ENCODE peak calls at places on chromosomes 6 and 20, in four cellular contexts. One of them, this sample, is unnamed.

GRCh38 chr6:146347090-146347489 is 196.5 kb upstream of the RAB32 start:
- DNase-seq in stimulated activated naive CD4-positive, alpha-beta T cell: no peak
- DNase-seq in lung microvascular endothelial cell: no peak
- DNase-seq in frontal cortex: no peak
- DNase-seq in this sample: no peak

GRCh38 chr20:39825950-39826349 is 863.1 kb downstream of the MAFB start:
- DNase-seq in stimulated activated naive CD4-positive, alpha-beta T cell: no peak
- DNase-seq in lung microvascular endothelial cell: no peak
- DNase-seq in frontal cortex: no peak
- DNase-seq in this sample: no peak

GRCh38 chr20:4300921-4301320 is 285.6 kb upstream of the RNF24 start:
- DNase-seq in stimulated activated naive CD4-positive, alpha-beta T cell: no peak
- DNase-seq in lung microvascular endothelial cell: no peak
- DNase-seq in frontal cortex: no peak
- DNase-seq in this sample: no peak

GRCh38 chr6:16769986-16770376 is 8.7 kb upstream of the ATXN1 start:
- DNase-seq in stimulated activated naive CD4-positive, alpha-beta T cell: no peak
- DNase-seq in lung microvascular endothelial cell: peak; percentile 74
- DNase-seq in frontal cortex: no peak
- DNase-seq in this sample: peak; percentile 39

GRCh38 chr6:143564484-143565017 is 53.0 kb upstream of the FUCA2 start:
- DNase-seq in stimulated activated naive CD4-positive, alpha-beta T cell: no peak
- DNase-seq in lung microvascular endothelial cell: no peak
- DNase-seq in frontal cortex: no peak
- DNase-seq in this sample: no peak

GRCh38 chr6:38179300-38179699 is 359.8 kb downstream of the ZFAND3 start:
- DNase-seq in stimulated activated naive CD4-positive, alpha-beta T cell: no peak
- DNase-seq in lung microvascular endothelial cell: no peak
- DNase-seq in frontal cortex: no peak
- DNase-seq in this sample: no peak

GRCh38 chr6:102813489-102814275 is 1420.2 kb downstream of the GRIK2 start:
- DNase-seq in stimulated activated naive CD4-positive, alpha-beta T cell: no peak
- DNase-seq in lung microvascular endothelial cell: no peak
- DNase-seq in frontal cortex: no peak
- DNase-seq in this sample: no peak

GRCh38 chr6:329888-330691 is 37.8 kb downstream of the DUSP22 start:
- DNase-seq in stimulated activated naive CD4-positive, alpha-beta T cell: no peak
- DNase-seq in lung microvascular endothelial cell: no peak
- DNase-seq in frontal cortex: no peak
- DNase-seq in this sample: no peak

GRCh38 chr20:63580796-63581461 is 6.9 kb upstream of the HELZ2 start:
- DNase-seq in stimulated activated naive CD4-positive, alpha-beta T cell: peak; percentile 69
- DNase-seq in lung microvascular endothelial cell: peak; percentile 51
- DNase-seq in frontal cortex: no peak
- DNase-seq in this sample: peak; percentile 70

GRCh38 chr6:110355031-110355430 is 3.1 kb downstream of the METTL24 start:
- DNase-seq in stimulated activated naive CD4-positive, alpha-beta T cell: no peak
- DNase-seq in lung microvascular endothelial cell: no peak
- DNase-seq in frontal cortex: no peak
- DNase-seq in this sample: no peak

GRCh38 chr6:43096451-43097097 is 20.5 kb downstream of the PTK7 start:
- DNase-seq in stimulated activated naive CD4-positive, alpha-beta T cell: no peak
- DNase-seq in lung microvascular endothelial cell: no peak
- DNase-seq in frontal cortex: no peak
- DNase-seq in this sample: peak; percentile 11

GRCh38 chr6:71072508-71072907 is 115.6 kb upstream of the B3GAT2 start:
- DNase-seq in stimulated activated naive CD4-positive, alpha-beta T cell: no peak
- DNase-seq in lung microvascular endothelial cell: no peak
- DNase-seq in frontal cortex: no peak
- DNase-seq in this sample: no peak

This sample was measured in dermis blood vessel endothelial cell.